ENCODE peak calls at places on chromosomes 3 and 15, in eight cellular contexts. Y, P, U, Q, H, O, I and E are unnamed samples.

GRCh38 chr15:77650285-77650684 is 17.6 kb upstream of the LINGO1 start:
- DNase-seq in Y (peak; percentile 46), P (no peak), U (no peak), Q (no peak), H (no peak), O (no peak), I (no peak), E (no peak)

GRCh38 chr15:54131410-54131809 is 153.2 kb downstream of the UNC13C start:
- DNase-seq in Y (no peak), P (no peak), U (no peak), Q (no peak), H (no peak), O (no peak), I (no peak), E (no peak)

GRCh38 chr3:184355261-184356012 is 6.0 kb downstream of the CLCN2 start:
- DNase-seq in Y (no peak), P (no peak), U (no peak), Q (no peak), H (no peak), O (no peak), I (no peak), E (no peak)

GRCh38 chr3:3625461-3626271 is 173.6 kb upstream of the LRRN1 start:
- DNase-seq in Y (no peak), P (no peak), U (no peak), Q (no peak), H (no peak), O (no peak), I (no peak), E (peak; percentile 64)

GRCh38 chr15:67004142-67004541 is 61.3 kb upstream of the SMAD3 start:
- DNase-seq in Y (no peak), P (no peak), U (no peak), Q (no peak), H (no peak), O (no peak), I (no peak), E (no peak)

GRCh38 chr3:19559724-19560442 is 374.1 kb downstream of the EFHB start:
- DNase-seq in Y (no peak), P (no peak), U (no peak), Q (no peak), H (no peak), O (no peak), I (no peak), E (no peak)

GRCh38 chr15:101091080-101092017 is 160.5 kb downstream of the CHSY1 start:
- DNase-seq in Y (no peak), P (no peak), U (peak; percentile 25), Q (peak; percentile 92), H (no peak), O (peak; percentile 70), I (peak; percentile 70), E (no peak)

GRCh38 chr3:133866141-133866540 is 29.5 kb downstream of the RAB6B start:
- DNase-seq in Y (no peak), P (no peak), U (no peak), Q (no peak), H (no peak), O (no peak), I (no peak), E (no peak)

GRCh38 chr15:85333132-85333831 is 47.1 kb upstream of the AKAP13 start:
- DNase-seq in Y (no peak), P (no peak), U (no peak), Q (peak; percentile 90), H (no peak), O (no peak), I (no peak), E (peak; percentile 17)

GRCh38 chr15:45704329-45705249 is 69.8 kb downstream of the SQOR start:
- DNase-seq in Y (no peak), P (peak; percentile 15), U (no peak), Q (peak; percentile 28), H (no peak), O (peak; percentile 21), I (peak; percentile 27), E (no peak)

GRCh38 chr3:118181274-118181673 is 853.4 kb downstream of the IGSF11 start:
- DNase-seq in Y (no peak), P (no peak), U (no peak), Q (no peak), H (no peak), O (no peak), I (no peak), E (no peak)

GRCh38 chr15:90201944-90202375 is 830 bp downstream of the SEMA4B start:
- DNase-seq in Y (no peak), P (no peak), U (no peak), Q (no peak), H (no peak), O (no peak), I (no peak), E (no peak)

GRCh38 chr3:98021821-98022220 is 13.3 kb downstream of the GABRR3 start:
- DNase-seq in Y (no peak), P (no peak), U (no peak), Q (peak; percentile 65), H (no peak), O (no peak), I (no peak), E (no peak)

GRCh38 chr3:57079221-57079831 is 18.9 kb downstream of the SPATA12 start:
- DNase-seq in Y (peak; percentile 47), P (no peak), U (peak; percentile 31), Q (no peak), H (no peak), O (peak; percentile 44), I (peak; percentile 51), E (peak; percentile 68)

GRCh38 chr15:80436511-80437307 is 32.5 kb downstream of the ARNT2 start:
- DNase-seq in Y (peak; percentile 89), P (no peak), U (peak; percentile 17), Q (peak; percentile 12), H (no peak), O (no peak), I (no peak), E (no peak)

DNA sequence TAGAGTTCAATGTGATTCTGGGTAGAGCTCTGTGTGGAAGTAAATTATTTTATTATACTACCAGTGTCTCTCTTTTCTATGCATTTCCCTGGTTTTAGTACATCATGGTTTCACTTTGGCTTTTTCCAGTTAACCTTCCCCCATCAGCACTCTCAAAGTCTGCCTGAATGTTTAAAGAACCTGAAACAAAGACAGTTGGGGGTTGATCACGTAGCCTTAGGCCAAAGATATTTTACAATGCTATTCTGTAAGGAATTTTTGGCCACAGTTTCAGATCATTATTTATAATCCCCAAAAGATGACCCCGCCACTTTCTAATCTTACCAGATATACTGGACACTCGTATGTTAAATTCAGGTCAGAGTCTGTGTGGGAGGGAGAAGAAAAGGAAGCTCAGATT is 156.3 kb upstream of the TMC3 start:
- DNase-seq in Y (no peak), P (no peak), U (no peak), Q (no peak), H (no peak), O (no peak), I (no peak), E (no peak)
- H3K4me3 ChIP-seq in Y (no peak overlapping the region), P (no peak overlapping the region), U (no peak overlapping the region), Q (no peak overlapping the region), H (no peak overlapping the region), O (no peak overlapping the region), I (no peak overlapping the region), E (no peak overlapping the region)

GRCh38 chr15:24675332-24676144 is at the start of gene NPAP1:
- DNase-seq in Y (no peak), P (no peak), U (no peak), Q (no peak), H (no peak), O (no peak), I (no peak), E (no peak)

GRCh38 chr15:24678485-24678884 is 2.9 kb downstream of the NPAP1 start:
- DNase-seq in Y (peak; percentile 12), P (no peak), U (no peak), Q (no peak), H (no peak), O (no peak), I (no peak), E (no peak)

GRCh38 chr15:24676431-24676830 is 856 bp downstream of the NPAP1 start:
- DNase-seq in Y (no peak), P (no peak), U (no peak), Q (no peak), H (no peak), O (no peak), I (no peak), E (no peak)
- H3K9me3 ChIP-seq in Y (no peaks in the 10 kb centered on the region), P (peaks cover 8% of the 10 kb centered on the region), U (no peaks in the 10 kb centered on the region), Q (no peaks in the 10 kb centered on the region), H (no peaks in the 10 kb centered on the region), O (no peaks in the 10 kb centered on the region), I (no peaks in the 10 kb centered on the region), E (peaks cover 12% of the 10 kb centered on the region)

GRCh38 chr15:27592036-27592725 is 506.9 kb downstream of the OCA2 start:
- DNase-seq in Y (no peak), P (no peak), U (no peak), Q (peak; percentile 28), H (no peak), O (no peak), I (no peak), E (no peak)

GRCh38 chr15:27589782-27590181 is 509.3 kb downstream of the OCA2 start:
- DNase-seq in Y (no peak), P (no peak), U (no peak), Q (no peak), H (no peak), O (no peak), I (no peak), E (no peak)

GRCh38 chr15:27589260-27589659 is 509.9 kb downstream of the OCA2 start:
- DNase-seq in Y (no peak), P (no peak), U (peak; percentile 54), Q (no peak), H (no peak), O (no peak), I (no peak), E (no peak)

GRCh38 chr15:27582741-27583400 is 516.2 kb downstream of the OCA2 start:
- DNase-seq in Y (no peak), P (no peak), U (no peak), Q (peak; percentile 77), H (no peak), O (no peak), I (no peak), E (no peak)

DNA sequence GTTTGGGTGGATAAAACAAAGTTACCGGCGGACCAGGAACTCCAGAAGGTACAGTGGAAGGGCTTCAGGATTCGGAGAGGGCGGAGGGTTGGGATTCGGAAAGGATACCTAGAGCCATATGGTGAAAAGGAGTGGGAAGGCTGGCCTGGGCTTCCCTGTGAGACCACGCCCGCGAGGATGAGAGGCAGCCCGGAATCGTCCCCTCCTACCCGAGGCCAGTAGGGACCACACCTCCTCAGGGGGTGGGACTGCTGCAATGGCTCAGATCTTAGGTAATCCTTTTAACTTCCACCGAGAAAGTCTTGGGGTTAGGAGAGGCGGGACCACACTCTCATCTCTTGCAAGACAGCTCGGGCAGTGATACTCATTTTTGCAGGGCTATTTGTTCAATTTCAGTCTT is 511.3 kb downstream of the OCA2 start:
- DNase-seq in Y (no peak), P (no peak), U (peak; percentile 23), Q (no peak), H (no peak), O (no peak), I (no peak), E (peak; percentile 7)
- H3K4me3 ChIP-seq in Y (no peak overlapping the region), P (no peak overlapping the region), U (no peak overlapping the region), Q (no peak overlapping the region), H (no peak overlapping the region), O (no peak overlapping the region), I (no peak overlapping the region), E (no peak overlapping the region)

DNA sequence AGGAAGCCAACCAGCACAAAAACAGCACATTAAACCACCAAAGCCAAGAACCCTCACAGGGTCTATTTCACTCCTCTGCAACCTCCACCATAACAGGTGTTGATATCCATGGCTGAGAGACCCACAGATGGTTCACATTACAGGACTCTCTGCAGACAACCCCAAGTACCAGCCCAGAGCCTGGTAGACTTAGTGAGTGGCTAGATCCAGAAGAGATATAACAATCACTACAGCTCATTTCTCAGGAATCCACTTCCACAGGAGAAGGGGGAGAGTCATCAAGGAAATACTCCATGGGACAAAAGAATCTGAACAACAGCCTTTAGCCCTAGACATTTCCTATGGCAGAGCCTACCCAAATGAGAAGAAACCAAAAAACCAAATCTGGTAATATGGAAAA is 168.1 kb upstream of the CD96 start:
- DNase-seq in Y (no peak), P (no peak), U (no peak), Q (no peak), H (no peak), O (no peak), I (no peak), E (no peak)
- H3K9me3 ChIP-seq in Y (peaks cover 3% of the 10 kb centered on the region), P (peaks cover 16% of the 10 kb centered on the region), U (no peaks in the 10 kb centered on the region), Q (no peaks in the 10 kb centered on the region), H (no peaks in the 10 kb centered on the region), O (peaks cover 26% of the 10 kb centered on the region), I (no peaks in the 10 kb centered on the region), E (peaks cover 3% of the 10 kb centered on the region)